ENCODE peak calls at places on chromosomes 7 and 10, in four cellular contexts. One of them, this sample, is unnamed. For H3K27me3, the result is how much of the 10 kb centered on the place peaks cover.

GRCh38 chr10:93629636-93630291 is 17.4 kb downstream of the PDE6C start:
- DNase-seq in neuronal stem cell: no peak
- DNase-seq in H9: no peak
- DNase-seq in H1: no peak
- DNase-seq in this sample: no peak

GRCh38 chr10:57776688-57777432 is 490.8 kb downstream of the IPMK start:
- DNase-seq in H1: no peak
- DNase-seq in H9: no peak
- DNase-seq in neuronal stem cell: no peak
- DNase-seq in this sample: no peak

GRCh38 chr7:98085674-98086073 is 21.0 kb upstream of the LMTK2 start:
- DNase-seq in H9: no peak
- DNase-seq in H1: no peak
- DNase-seq in neuronal stem cell: no peak
- DNase-seq in this sample: no peak

GRCh38 chr7:154744226-154744860 is 258.6 kb downstream of the PAXIP1 start:
- DNase-seq in H1: peak
- DNase-seq in H9: peak
- DNase-seq in neuronal stem cell: peak
- DNase-seq in this sample: no peak

GRCh38 chr7:155147172-155147571 is 77.0 kb downstream of the HTR5A start:
- DNase-seq in neuronal stem cell: no peak
- DNase-seq in H9: no peak
- DNase-seq in H1: no peak
- DNase-seq in this sample: no peak

GRCh38 chr10:50286517-50286916 is 35.2 kb upstream of the ASAH2 start:
- DNase-seq in H1: no peak
- DNase-seq in H9: no peak
- DNase-seq in neuronal stem cell: no peak
- DNase-seq in this sample: no peak

GRCh38 chr7:73521636-73522080 is 435 bp downstream of the BAZ1B start:
- DNase-seq in H1: no peak
- DNase-seq in neuronal stem cell: peak
- DNase-seq in H9: peak
- DNase-seq in this sample: peak

GRCh38 chr10:5428133-5428532 is 15.8 kb downstream of the NET1 start:
- DNase-seq in H1: no peak
- DNase-seq in neuronal stem cell: no peak
- DNase-seq in H9: no peak
- DNase-seq in this sample: no peak

GRCh38 chr7:97064972-97065587 is 40.4 kb upstream of the DLX5 start:
- DNase-seq in neuronal stem cell: peak
- DNase-seq in H9: no peak
- DNase-seq in H1: no peak
- DNase-seq in this sample: peak

GRCh38 chr7:123643495-123644428 is 11.9 kb upstream of the LMOD2 start:
- DNase-seq in H9: peak
- DNase-seq in neuronal stem cell: peak
- DNase-seq in H1: peak
- DNase-seq in this sample: peak

GRCh38 chr7:110358028-110358427 is 732.9 kb upstream of the LRRN3 start:
- DNase-seq in H1: no peak
- DNase-seq in neuronal stem cell: no peak
- DNase-seq in H9: no peak
- DNase-seq in this sample: peak

GRCh38 chr7:132551928-132552327 is 24.3 kb downstream of the PLXNA4 start:
- DNase-seq in H9: no peak
- DNase-seq in neuronal stem cell: no peak
- DNase-seq in H1: no peak
- DNase-seq in this sample: no peak

GRCh38 chr7:47304727-47305719 is 276.9 kb downstream of the TNS3 start:
- DNase-seq in H1: no peak
- DNase-seq in H9: no peak
- DNase-seq in neuronal stem cell: no peak
- DNase-seq in this sample: peak

GRCh38 chr7:56083150-56083785 is 9.5 kb downstream of the PHKG1 start:
- DNase-seq in H9: no peak
- DNase-seq in H1: no peak
- DNase-seq in neuronal stem cell: no peak
- DNase-seq in this sample: no peak

GRCh38 chr7:7707756-7708310 is 10.6 kb downstream of the RPA3 start:
- DNase-seq in H1: peak
- DNase-seq in H9: no peak
- DNase-seq in neuronal stem cell: peak
- DNase-seq in this sample: peak

GRCh38 chr7:50335795-50336754 is 31.6 kb downstream of the IKZF1 start:
- DNase-seq in H9: no peak
- DNase-seq in neuronal stem cell: no peak
- DNase-seq in H1: no peak
- DNase-seq in this sample: no peak

GRCh38 chr10:25296324-25296723 is 121.5 kb downstream of the GPR158 start:
- DNase-seq in neuronal stem cell: no peak
- DNase-seq in H1: no peak
- DNase-seq in H9: no peak
- DNase-seq in this sample: no peak

GRCh38 chr10:126179637-126180036 is 208.6 kb downstream of the ADAM12 start:
- DNase-seq in neuronal stem cell: no peak
- DNase-seq in H9: no peak
- DNase-seq in H1: no peak
- DNase-seq in this sample: no peak

GRCh38 chr10:132866601-132867381 is 75.6 kb downstream of the CFAP46 start:
- DNase-seq in H1: no peak
- DNase-seq in H9: peak
- DNase-seq in neuronal stem cell: no peak
- DNase-seq in this sample: no peak

GRCh38 chr10:129063212-129063611 is 403.8 kb upstream of the MGMT start:
- DNase-seq in neuronal stem cell: no peak
- DNase-seq in H1: no peak
- DNase-seq in H9: no peak
- DNase-seq in this sample: no peak

GRCh38 chr7:11699666-11700065 is 132.3 kb downstream of the THSD7A start:
- DNase-seq in H9: no peak
- DNase-seq in neuronal stem cell: no peak
- DNase-seq in H1: no peak
- DNase-seq in this sample: no peak

GRCh38 chr7:93910076-93910994 is 4.0 kb downstream of the GNGT1 start:
- DNase-seq in H9: no peak
- DNase-seq in H1: no peak
- DNase-seq in neuronal stem cell: no peak
- DNase-seq in this sample: peak

GRCh38 chr7:93115796-93116195 is 2.0 kb downstream of the SAMD9 start:
- DNase-seq in H9: no peak
- DNase-seq in H1: no peak
- DNase-seq in neuronal stem cell: no peak
- DNase-seq in this sample: no peak

GRCh38 chr7:157946398-157947060 is 609.7 kb downstream of the DNAJB6 start:
- DNase-seq in neuronal stem cell: no peak
- DNase-seq in H9: no peak
- DNase-seq in H1: no peak
- DNase-seq in this sample: no peak

GRCh38 chr7:43790006-43790405 is 31.5 kb downstream of the BLVRA start:
- DNase-seq in neuronal stem cell: no peak
- DNase-seq in H9: no peak
- DNase-seq in H1: no peak
- DNase-seq in this sample: no peak

GRCh38 chr10:26555719-26556368 is 117.7 kb downstream of the APBB1IP start:
- DNase-seq in neuronal stem cell: no peak
- DNase-seq in H1: no peak
- DNase-seq in H9: no peak
- DNase-seq in this sample: no peak

GRCh38 chr7:135862586-135863361 is 114.2 kb upstream of the FAM180A start:
- DNase-seq in H1: no peak
- DNase-seq in neuronal stem cell: peak
- DNase-seq in H9: no peak
- DNase-seq in this sample: no peak

GRCh38 chr10:96370575-96371157 is 11.9 kb upstream of the OPALIN start:
- DNase-seq in H1: peak
- DNase-seq in neuronal stem cell: peak
- DNase-seq in H9: peak
- DNase-seq in this sample: peak

GRCh38 chr10:79002336-79002735 is 66.4 kb upstream of the ZMIZ1 start:
- DNase-seq in neuronal stem cell: no peak
- DNase-seq in H9: no peak
- DNase-seq in H1: no peak
- DNase-seq in this sample: no peak

GRCh38 chr7:50677279-50677996 is 105.3 kb downstream of the GRB10 start:
- DNase-seq in H9: no peak
- DNase-seq in neuronal stem cell: no peak
- DNase-seq in H1: no peak
- DNase-seq in this sample: no peak

GRCh38 chr7:73449422-73449821 is 15.8 kb downstream of the FZD9 start:
- DNase-seq in H9: no peak
- DNase-seq in neuronal stem cell: no peak
- DNase-seq in H1: no peak
- DNase-seq in this sample: no peak

GRCh38 chr10:71635251-71635866 is 84.2 kb downstream of the C10orf105 start:
- DNase-seq in neuronal stem cell: no peak
- DNase-seq in H1: no peak
- DNase-seq in H9: no peak
- DNase-seq in this sample: no peak

GRCh38 chr10:69048103-69048502 is 39.8 kb upstream of the SRGN start:
- DNase-seq in neuronal stem cell: no peak
- DNase-seq in H1: no peak
- DNase-seq in H9: no peak
- DNase-seq in this sample: peak

GRCh38 chr10:82981137-82981723 is 1106.2 kb downstream of the NRG3 start:
- DNase-seq in neuronal stem cell: no peak
- DNase-seq in H9: no peak
- DNase-seq in H1: no peak
- DNase-seq in this sample: peak

GRCh38 chr7:30911133-30911532 is 520 bp upstream of the AQP1 start:
- DNase-seq in H1: no peak
- DNase-seq in neuronal stem cell: no peak
- DNase-seq in H9: no peak
- DNase-seq in this sample: no peak

GRCh38 chr7:106595922-106596321 is 65.0 kb downstream of the CCDC71L start:
- DNase-seq in H1: no peak
- DNase-seq in neuronal stem cell: no peak
- DNase-seq in H9: no peak
- DNase-seq in this sample: no peak

GRCh38 chr7:30351724-30352123 is 67.3 kb downstream of the ZNRF2 start:
- DNase-seq in neuronal stem cell: no peak
- DNase-seq in H1: no peak
- DNase-seq in H9: no peak
- DNase-seq in this sample: no peak

GRCh38 chr7:27156901-27157716 is 634 bp upstream of the HOXA7 start:
- DNase-seq in H1: no peak
- DNase-seq in neuronal stem cell: no peak
- DNase-seq in H9: peak
- DNase-seq in this sample: no peak
- H3K27me3 ChIP-seq in H1: half or more
- H3K27me3 ChIP-seq in neuronal stem cell: half or more
- H3K27me3 ChIP-seq in H9: half or more
- H3K27me3 ChIP-seq in this sample: half or more

DNA sequence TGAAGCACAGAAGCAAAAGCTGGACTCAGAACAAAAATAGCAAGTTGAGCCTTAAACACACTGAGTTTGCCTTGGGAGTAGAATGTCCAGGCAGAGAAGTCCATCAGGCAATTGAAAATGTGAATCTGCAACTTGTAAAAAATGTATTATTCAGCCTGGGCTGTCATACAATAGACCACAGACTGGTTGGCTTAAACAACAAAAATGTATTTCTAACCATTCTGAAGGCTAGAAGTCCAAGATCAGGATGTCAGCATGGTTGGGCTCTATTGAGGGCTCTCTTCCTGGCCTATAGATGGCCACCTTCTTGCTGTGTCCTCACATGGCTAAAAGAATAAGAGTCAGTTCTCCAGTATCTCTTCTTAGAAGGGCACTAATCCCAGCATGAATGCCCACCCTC is 76.5 kb upstream of the CAPZA2 start:
- DNase-seq in neuronal stem cell: no peak
- DNase-seq in H9: no peak
- DNase-seq in H1: no peak
- DNase-seq in this sample: no peak
- H2BK15ac ChIP-seq in neuronal stem cell: no peak
- H2BK15ac ChIP-seq in H9: no peak
- H2BK15ac ChIP-seq in H1: no peak
- H2BK15ac ChIP-seq in this sample: no peak

GRCh38 chr10:7008645-7009044 is 402.2 kb downstream of the SFMBT2 start:
- DNase-seq in neuronal stem cell: no peak
- DNase-seq in H9: no peak
- DNase-seq in H1: no peak
- DNase-seq in this sample: no peak
- H2BK12ac ChIP-seq in neuronal stem cell: no peak
- H2BK12ac ChIP-seq in H9: no peak
- H2BK12ac ChIP-seq in H1: no peak
- H2BK12ac ChIP-seq in this sample: no peak

GRCh38 chr7:23955145-23955544 is 245.1 kb downstream of the STK31 start:
- DNase-seq in H9: no peak
- DNase-seq in neuronal stem cell: no peak
- DNase-seq in H1: no peak
- DNase-seq in this sample: peak
- H3K27me3 ChIP-seq in H9: under half
- H3K27me3 ChIP-seq in neuronal stem cell: under half
- H3K27me3 ChIP-seq in H1: under half
- H3K27me3 ChIP-seq in this sample: under half

DNA sequence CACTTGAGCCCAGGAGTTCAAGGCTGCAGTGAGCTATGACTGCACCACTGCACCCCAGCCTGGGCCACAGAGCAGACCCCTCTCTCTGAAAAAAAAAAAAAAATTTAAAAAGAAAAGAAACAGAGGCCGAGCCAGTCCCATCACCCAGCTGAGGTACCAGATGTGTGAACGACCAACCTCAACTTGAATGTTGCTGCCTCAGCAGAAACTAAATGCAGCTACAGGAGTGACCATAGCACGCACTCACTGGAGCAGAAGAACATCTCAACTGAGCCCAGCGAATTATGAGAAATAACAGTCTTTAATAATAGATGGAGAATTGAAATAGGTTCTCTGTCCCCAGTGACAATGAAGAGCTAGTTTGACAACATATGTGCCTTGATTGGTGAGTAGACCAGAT is 53.1 kb upstream of the ST8SIA6 start:
- DNase-seq in H1: no peak
- DNase-seq in H9: no peak
- DNase-seq in neuronal stem cell: no peak
- DNase-seq in this sample: no peak
- H2BK15ac ChIP-seq in H1: no peak
- H2BK15ac ChIP-seq in H9: no peak
- H2BK15ac ChIP-seq in neuronal stem cell: no peak
- H2BK15ac ChIP-seq in this sample: no peak

This sample was measured in mesenchymal stem cell.